ENCODE peak calls at places on chromosomes 2 and 18, in five cellular contexts. One of them, this sample, is unnamed. For H3K4me1 and H3K36me3, the result is how much of the 10 kb centered on the place peaks cover.

GRCh38 chr2:115825912-115826311 is 1383.5 kb downstream of the DPP10 start:
- DNase-seq in upper lobe of left lung: no peak
- DNase-seq in upper lobe of right lung: no peak
- DNase-seq in esophagus squamous epithelium: no peak
- DNase-seq in heart right ventricle: no peak
- DNase-seq in this sample: no peak

GRCh38 chr2:17101596-17101995 is 416.6 kb downstream of the RAD51AP2 start:
- DNase-seq in upper lobe of left lung: no peak
- DNase-seq in upper lobe of right lung: no peak
- DNase-seq in esophagus squamous epithelium: no peak
- DNase-seq in heart right ventricle: no peak
- DNase-seq in this sample: no peak

GRCh38 chr2:128489580-128490273 is 171.1 kb upstream of the HS6ST1 start:
- DNase-seq in upper lobe of left lung: no peak
- DNase-seq in upper lobe of right lung: peak
- DNase-seq in esophagus squamous epithelium: no peak
- DNase-seq in heart right ventricle: no peak
- DNase-seq in this sample: peak

GRCh38 chr18:33804258-33804657 is 226.2 kb downstream of the ASXL3 start:
- DNase-seq in upper lobe of left lung: no peak
- DNase-seq in upper lobe of right lung: no peak
- DNase-seq in esophagus squamous epithelium: no peak
- DNase-seq in heart right ventricle: no peak
- DNase-seq in this sample: no peak

GRCh38 chr2:157061799-157062198 is 195.7 kb upstream of the GALNT5 start:
- DNase-seq in upper lobe of left lung: no peak
- DNase-seq in upper lobe of right lung: no peak
- DNase-seq in esophagus squamous epithelium: no peak
- DNase-seq in heart right ventricle: no peak
- DNase-seq in this sample: no peak

GRCh38 chr2:14355102-14355501 is 277.4 kb upstream of the LRATD1 start:
- DNase-seq in upper lobe of left lung: no peak
- DNase-seq in upper lobe of right lung: no peak
- DNase-seq in esophagus squamous epithelium: no peak
- DNase-seq in heart right ventricle: no peak
- DNase-seq in this sample: no peak

GRCh38 chr2:241188386-241189092 is at the start of gene ANO7:
- DNase-seq in upper lobe of left lung: peak
- DNase-seq in upper lobe of right lung: peak
- DNase-seq in esophagus squamous epithelium: no peak
- DNase-seq in heart right ventricle: no peak
- DNase-seq in this sample: no peak

GRCh38 chr18:77101410-77102245 is 31.0 kb downstream of the MBP start:
- DNase-seq in upper lobe of left lung: no peak
- DNase-seq in upper lobe of right lung: peak
- DNase-seq in esophagus squamous epithelium: peak
- DNase-seq in heart right ventricle: peak
- DNase-seq in this sample: peak

GRCh38 chr18:79944746-79945117 is 6.7 kb downstream of the SLC66A2 start:
- DNase-seq in upper lobe of left lung: no peak
- DNase-seq in upper lobe of right lung: peak
- DNase-seq in esophagus squamous epithelium: no peak
- DNase-seq in heart right ventricle: no peak
- DNase-seq in this sample: peak

GRCh38 chr2:240952496-240953246 is 45.7 kb upstream of the SNED1 start:
- DNase-seq in upper lobe of left lung: peak
- DNase-seq in upper lobe of right lung: peak
- DNase-seq in esophagus squamous epithelium: no peak
- DNase-seq in heart right ventricle: peak
- DNase-seq in this sample: no peak

GRCh38 chr2:159744363-159744762 is 32.1 kb downstream of the MARCHF7 start:
- DNase-seq in upper lobe of left lung: no peak
- DNase-seq in upper lobe of right lung: no peak
- DNase-seq in esophagus squamous epithelium: no peak
- DNase-seq in heart right ventricle: peak
- DNase-seq in this sample: no peak

GRCh38 chr18:74694436-74694835 is 96.8 kb downstream of the ZNF407 start:
- DNase-seq in upper lobe of left lung: no peak
- DNase-seq in upper lobe of right lung: no peak
- DNase-seq in esophagus squamous epithelium: no peak
- DNase-seq in heart right ventricle: no peak
- DNase-seq in this sample: no peak

GRCh38 chr18:48723837-48724236 is 185.0 kb downstream of the CTIF start:
- DNase-seq in upper lobe of left lung: no peak
- DNase-seq in upper lobe of right lung: no peak
- DNase-seq in esophagus squamous epithelium: no peak
- DNase-seq in heart right ventricle: no peak
- DNase-seq in this sample: no peak

GRCh38 chr2:102520009-102520408 is 47.0 kb downstream of the SLC9A4 start:
- DNase-seq in upper lobe of left lung: no peak
- DNase-seq in upper lobe of right lung: no peak
- DNase-seq in esophagus squamous epithelium: no peak
- DNase-seq in heart right ventricle: no peak
- DNase-seq in this sample: no peak

GRCh38 chr2:232134939-232135338 is 173.4 kb downstream of the DIS3L2 start:
- DNase-seq in upper lobe of left lung: no peak
- DNase-seq in upper lobe of right lung: no peak
- DNase-seq in esophagus squamous epithelium: no peak
- DNase-seq in heart right ventricle: no peak
- DNase-seq in this sample: no peak

GRCh38 chr2:226184940-226185575 is 614.6 kb downstream of the IRS1 start:
- DNase-seq in upper lobe of left lung: no peak
- DNase-seq in upper lobe of right lung: no peak
- DNase-seq in esophagus squamous epithelium: no peak
- DNase-seq in heart right ventricle: peak
- DNase-seq in this sample: no peak

GRCh38 chr2:71045841-71046495 is 22.5 kb upstream of the NAGK start:
- DNase-seq in upper lobe of left lung: no peak
- DNase-seq in upper lobe of right lung: no peak
- DNase-seq in esophagus squamous epithelium: no peak
- DNase-seq in heart right ventricle: no peak
- DNase-seq in this sample: no peak

GRCh38 chr2:105744091-105744908 is 412 bp upstream of the NCK2 start:
- DNase-seq in upper lobe of left lung: peak
- DNase-seq in upper lobe of right lung: peak
- DNase-seq in esophagus squamous epithelium: no peak
- DNase-seq in heart right ventricle: peak
- DNase-seq in this sample: no peak

GRCh38 chr2:42758751-42759150 is 5.2 kb downstream of the OXER1 start:
- DNase-seq in upper lobe of left lung: no peak
- DNase-seq in upper lobe of right lung: no peak
- DNase-seq in esophagus squamous epithelium: no peak
- DNase-seq in heart right ventricle: no peak
- DNase-seq in this sample: no peak

GRCh38 chr2:229363126-229363814 is 92.2 kb upstream of the PID1 start:
- DNase-seq in upper lobe of left lung: no peak
- DNase-seq in upper lobe of right lung: no peak
- DNase-seq in esophagus squamous epithelium: no peak
- DNase-seq in heart right ventricle: no peak
- DNase-seq in this sample: no peak

GRCh38 chr2:200408428-200409311 is 101.2 kb downstream of the KCTD18 start:
- DNase-seq in upper lobe of left lung: peak
- DNase-seq in upper lobe of right lung: no peak
- DNase-seq in esophagus squamous epithelium: no peak
- DNase-seq in heart right ventricle: no peak
- DNase-seq in this sample: no peak

GRCh38 chr2:239048771-239049170 is 200.9 kb downstream of the TWIST2 start:
- DNase-seq in upper lobe of left lung: peak
- DNase-seq in upper lobe of right lung: no peak
- DNase-seq in esophagus squamous epithelium: no peak
- DNase-seq in heart right ventricle: no peak
- DNase-seq in this sample: no peak

GRCh38 chr18:58091099-58091611 is 47.1 kb downstream of the NEDD4L start:
- DNase-seq in upper lobe of left lung: no peak
- DNase-seq in upper lobe of right lung: no peak
- DNase-seq in esophagus squamous epithelium: no peak
- DNase-seq in heart right ventricle: no peak
- DNase-seq in this sample: no peak

GRCh38 chr2:188599140-188599539 is 307.5 kb downstream of the GULP1 start:
- DNase-seq in upper lobe of left lung: no peak
- DNase-seq in upper lobe of right lung: no peak
- DNase-seq in esophagus squamous epithelium: no peak
- DNase-seq in heart right ventricle: no peak
- DNase-seq in this sample: no peak
- H3K4me1 ChIP-seq in upper lobe of left lung: under half
- H3K4me1 ChIP-seq in upper lobe of right lung: under half
- H3K4me1 ChIP-seq in esophagus squamous epithelium: under half
- H3K4me1 ChIP-seq in heart right ventricle: under half
- H3K4me1 ChIP-seq in this sample: under half

GRCh38 chr2:130827502-130828251 is 9.0 kb upstream of the ARHGEF4 start:
- DNase-seq in upper lobe of left lung: no peak
- DNase-seq in upper lobe of right lung: no peak
- DNase-seq in esophagus squamous epithelium: no peak
- DNase-seq in heart right ventricle: no peak
- DNase-seq in this sample: no peak

GRCh38 chr2:130826821-130827501 is 9.8 kb upstream of the ARHGEF4 start:
- DNase-seq in upper lobe of left lung: no peak
- DNase-seq in upper lobe of right lung: peak
- DNase-seq in esophagus squamous epithelium: no peak
- DNase-seq in heart right ventricle: no peak
- DNase-seq in this sample: no peak

GRCh38 chr2:130826419-130826818 is 10.3 kb upstream of the ARHGEF4 start:
- DNase-seq in upper lobe of left lung: no peak
- DNase-seq in upper lobe of right lung: peak
- DNase-seq in esophagus squamous epithelium: no peak
- DNase-seq in heart right ventricle: no peak
- DNase-seq in this sample: no peak

GRCh38 chr2:130829020-130829419 is 7.7 kb upstream of the ARHGEF4 start:
- DNase-seq in upper lobe of left lung: peak
- DNase-seq in upper lobe of right lung: no peak
- DNase-seq in esophagus squamous epithelium: no peak
- DNase-seq in heart right ventricle: no peak
- DNase-seq in this sample: no peak

GRCh38 chr2:130828461-130828860 is 8.3 kb upstream of the ARHGEF4 start:
- DNase-seq in upper lobe of left lung: no peak
- DNase-seq in upper lobe of right lung: no peak
- DNase-seq in esophagus squamous epithelium: no peak
- DNase-seq in heart right ventricle: no peak
- DNase-seq in this sample: no peak
- H3K27ac ChIP-seq in upper lobe of left lung: no peak
- H3K27ac ChIP-seq in upper lobe of right lung: no peak
- H3K27ac ChIP-seq in esophagus squamous epithelium: no peak
- H3K27ac ChIP-seq in heart right ventricle: no peak
- H3K27ac ChIP-seq in this sample: no peak

DNA sequence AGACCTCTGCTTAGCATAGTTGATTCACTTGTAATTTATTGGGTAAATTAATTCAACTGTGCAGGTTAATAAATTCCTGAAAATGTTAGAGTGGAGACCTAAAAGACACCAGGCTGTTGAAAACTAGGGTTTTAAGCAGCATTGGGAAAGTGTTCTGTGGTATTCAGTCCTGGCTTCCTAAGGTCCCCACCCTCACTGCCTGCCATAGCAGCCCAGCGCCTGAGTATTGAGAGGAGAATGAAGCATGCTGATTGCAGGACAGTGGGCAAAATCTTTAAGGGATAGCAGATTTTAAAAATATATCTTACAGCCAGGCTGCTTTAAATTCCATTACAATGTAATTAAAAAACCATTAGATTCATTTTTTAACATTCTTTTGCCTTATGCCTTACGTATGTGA is 20.6 kb downstream of the MEIS1 start:
- DNase-seq in upper lobe of left lung: no peak
- DNase-seq in upper lobe of right lung: no peak
- DNase-seq in esophagus squamous epithelium: no peak
- DNase-seq in heart right ventricle: no peak
- DNase-seq in this sample: no peak
- H3K36me3 ChIP-seq in upper lobe of left lung: under half
- H3K36me3 ChIP-seq in upper lobe of right lung: under half
- H3K36me3 ChIP-seq in esophagus squamous epithelium: under half
- H3K36me3 ChIP-seq in heart right ventricle: under half
- H3K36me3 ChIP-seq in this sample: under half

GRCh38 chr2:222884765-222885424 is 24.1 kb downstream of the ACSL3 start:
- DNase-seq in upper lobe of left lung: no peak
- DNase-seq in upper lobe of right lung: no peak
- DNase-seq in esophagus squamous epithelium: no peak
- DNase-seq in heart right ventricle: no peak
- DNase-seq in this sample: no peak
- H3K4me1 ChIP-seq in upper lobe of left lung: under half
- H3K4me1 ChIP-seq in upper lobe of right lung: under half
- H3K4me1 ChIP-seq in esophagus squamous epithelium: under half
- H3K4me1 ChIP-seq in heart right ventricle: under half
- H3K4me1 ChIP-seq in this sample: under half

GRCh38 chr2:9703701-9704221 is 73.0 kb upstream of the YWHAQ start:
- DNase-seq in upper lobe of left lung: no peak
- DNase-seq in upper lobe of right lung: no peak
- DNase-seq in esophagus squamous epithelium: no peak
- DNase-seq in heart right ventricle: no peak
- DNase-seq in this sample: no peak
- H3K27ac ChIP-seq in upper lobe of left lung: no peak
- H3K27ac ChIP-seq in upper lobe of right lung: no peak
- H3K27ac ChIP-seq in esophagus squamous epithelium: peak
- H3K27ac ChIP-seq in heart right ventricle: no peak
- H3K27ac ChIP-seq in this sample: no peak

GRCh38 chr2:230874456-230874855 is 9.7 kb downstream of the ITM2C start:
- DNase-seq in upper lobe of left lung: peak
- DNase-seq in upper lobe of right lung: peak
- DNase-seq in esophagus squamous epithelium: no peak
- DNase-seq in heart right ventricle: no peak
- DNase-seq in this sample: no peak
- H3K36me3 ChIP-seq in upper lobe of left lung: under half
- H3K36me3 ChIP-seq in upper lobe of right lung: under half
- H3K36me3 ChIP-seq in esophagus squamous epithelium: under half
- H3K36me3 ChIP-seq in heart right ventricle: under half
- H3K36me3 ChIP-seq in this sample: under half

GRCh38 chr2:207163815-207164747 is 1.7 kb downstream of the KLF7 start:
- DNase-seq in upper lobe of left lung: no peak
- DNase-seq in upper lobe of right lung: peak
- DNase-seq in esophagus squamous epithelium: peak
- DNase-seq in heart right ventricle: peak
- DNase-seq in this sample: peak

GRCh38 chr2:207163053-207163814 is 2.5 kb downstream of the KLF7 start:
- DNase-seq in upper lobe of left lung: no peak
- DNase-seq in upper lobe of right lung: no peak
- DNase-seq in esophagus squamous epithelium: no peak
- DNase-seq in heart right ventricle: no peak
- DNase-seq in this sample: peak

GRCh38 chr2:207161247-207161646 is 4.5 kb downstream of the KLF7 start:
- DNase-seq in upper lobe of left lung: no peak
- DNase-seq in upper lobe of right lung: no peak
- DNase-seq in esophagus squamous epithelium: no peak
- DNase-seq in heart right ventricle: no peak
- DNase-seq in this sample: no peak

GRCh38 chr2:207161724-207162123 is 4.0 kb downstream of the KLF7 start:
- DNase-seq in upper lobe of left lung: no peak
- DNase-seq in upper lobe of right lung: no peak
- DNase-seq in esophagus squamous epithelium: no peak
- DNase-seq in heart right ventricle: no peak
- DNase-seq in this sample: no peak

DNA sequence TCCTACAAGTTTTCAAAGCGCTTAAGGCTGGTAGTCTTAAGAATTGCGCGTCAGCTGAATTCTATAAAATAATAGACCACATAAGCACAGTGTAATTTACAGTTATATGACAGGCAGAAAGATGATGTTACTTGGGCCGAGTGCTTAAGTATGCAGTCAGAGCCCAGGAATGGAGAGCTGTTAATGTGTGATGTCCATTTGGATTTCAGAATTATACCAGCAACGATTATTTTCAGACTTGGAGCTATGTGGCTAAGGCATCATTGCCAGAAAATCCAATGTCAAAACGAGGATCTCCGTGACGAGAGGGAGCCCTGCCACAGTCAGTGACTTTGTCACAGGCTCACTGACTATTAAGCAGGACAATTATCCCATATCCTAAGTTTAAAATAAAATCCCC is 3.4 kb downstream of the KLF7 start:
- DNase-seq in upper lobe of left lung: no peak
- DNase-seq in upper lobe of right lung: no peak
- DNase-seq in esophagus squamous epithelium: no peak
- DNase-seq in heart right ventricle: no peak
- DNase-seq in this sample: no peak
- H3K4me1 ChIP-seq in upper lobe of left lung: half or more
- H3K4me1 ChIP-seq in upper lobe of right lung: under half
- H3K4me1 ChIP-seq in esophagus squamous epithelium: under half
- H3K4me1 ChIP-seq in heart right ventricle: half or more
- H3K4me1 ChIP-seq in this sample: under half

This sample was measured in ascending aorta.